ENCODE peak calls at places on chromosomes 6 and 20, in nine cellular contexts. J is H9; Z is iPS DF 6.9; R is caudate nucleus; U is HCT116; K is lung; X is CD8-positive, alpha-beta memory T cell; O is heart left ventricle; A is tibial nerve. G is an unnamed sample.

GRCh38 chr20:63877755-63878470 is 12.8 kb downstream of the TPD52L2 start:
- DNase-seq in K (no peak), O (no peak), Z (no peak), U (no peak), X (no peak), J (no peak), A (no peak), R (no peak), G (no peak)

GRCh38 chr6:167567142-167568033 is 242.5 kb downstream of the TTLL2 start:
- DNase-seq in O (no peak), U (no peak), Z (no peak), R (no peak), J (no peak), K (peak; percentile 27), A (peak; percentile 62), X (no peak), G (no peak)

GRCh38 chr6:165637591-165637990 is 25.4 kb downstream of the PDE10A start:
- DNase-seq in Z (no peak), K (no peak), O (no peak), J (no peak), A (no peak), R (no peak), X (no peak), U (no peak), G (no peak)

GRCh38 chr20:16538779-16539178 is 34.5 kb downstream of the KIF16B start:
- DNase-seq in U (no peak), X (no peak), Z (no peak), O (no peak), J (no peak), R (no peak), A (no peak), K (no peak), G (no peak)

GRCh38 chr20:52193886-52194545 is 2.4 kb upstream of the ZFP64 start:
- DNase-seq in R (no peak), A (no peak), J (no peak), K (no peak), Z (no peak), X (no peak), O (no peak), U (no peak), G (no peak)

GRCh38 chr6:163415620-163416379 is 1.3 kb downstream of the QKI start:
- DNase-seq in J (no peak), O (peak; percentile 64), A (peak; percentile 53), Z (no peak), X (peak; percentile 14), K (peak; percentile 51), U (no peak), R (no peak), G (no peak)

GRCh38 chr20:51387125-51387865 is 155.2 kb downstream of the NFATC2 start:
- DNase-seq in X (no peak), A (no peak), J (peak; percentile 70), R (no peak), K (no peak), Z (peak; percentile 78), O (no peak), U (no peak), G (no peak)

GRCh38 chr6:112595841-112596240 is 248.7 kb downstream of the RFPL4B start:
- DNase-seq in A (no peak), J (no peak), O (no peak), K (no peak), R (no peak), X (no peak), U (no peak), Z (no peak), G (no peak)

GRCh38 chr6:116096979-116097816 is 3.5 kb upstream of the NT5DC1 start:
- DNase-seq in J (no peak), Z (no peak), O (no peak), U (no peak), K (no peak), R (no peak), A (no peak), X (no peak), G (no peak)

GRCh38 chr6:116101298-116101718 is 655 bp downstream of the NT5DC1 start:
- DNase-seq in X (no peak), Z (no peak), A (peak; percentile 61), R (no peak), K (peak; percentile 84), J (no peak), U (no peak), O (no peak), G (peak; percentile 88)

GRCh38 chr6:116101790-116102189 is 1.1 kb downstream of the NT5DC1 start:
- DNase-seq in U (no peak), J (no peak), X (no peak), Z (no peak), A (no peak), O (no peak), K (no peak), R (no peak), G (no peak)

GRCh38 chr6:116100419-116101297 is at the start of gene NT5DC1:
- DNase-seq in U (peak; percentile 62), A (peak; percentile 51), R (peak; percentile 84), X (peak; percentile 75), J (peak; percentile 91), Z (peak; percentile 70), O (peak; percentile 89), K (peak; percentile 80), G (peak; percentile 87)

DNA sequence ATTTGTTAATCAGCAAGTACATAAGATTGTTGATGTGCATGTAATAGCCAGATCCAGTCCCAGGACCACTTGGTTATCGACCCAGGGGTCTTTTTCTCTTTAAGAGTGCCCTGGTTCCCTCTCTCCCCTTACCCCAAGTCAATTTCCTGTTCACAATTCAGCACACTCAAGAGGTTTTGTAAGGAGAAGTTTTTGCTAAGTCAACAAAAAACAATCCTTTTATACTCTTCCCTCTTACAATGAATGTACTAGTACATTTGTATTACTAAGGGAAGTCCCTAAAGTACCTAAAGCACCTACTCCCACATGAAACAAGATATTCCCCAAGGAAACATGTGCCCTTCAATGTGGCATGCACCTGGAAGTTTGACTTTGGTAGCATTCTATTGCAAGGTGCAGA is 1.6 kb upstream of the NT5DC1 start:
- DNase-seq in O (no peak), Z (no peak), K (no peak), R (no peak), X (no peak), J (no peak), U (no peak), A (no peak), G (no peak)
- H3K27ac ChIP-seq in O (peak overlapping the region; percentile 63), Z (no peak overlapping the region), K (no peak overlapping the region), R (no peak overlapping the region), X (no peak overlapping the region), J (no peak overlapping the region), U (no peak overlapping the region), A (no peak overlapping the region), G (no peak overlapping the region)

GRCh38 chr6:116462516-116462915 is 1.3 kb downstream of the CALHM6 start:
- DNase-seq in O (no peak), U (no peak), Z (no peak), R (no peak), K (no peak), X (no peak), A (no peak), J (no peak), G (no peak)
- H3K27ac ChIP-seq in O (no peak overlapping the region), U (no peak overlapping the region), Z (no peak overlapping the region), R (no peak overlapping the region), K (no peak overlapping the region), X (no peak overlapping the region), A (peak overlapping the region; percentile 64), J (no peak overlapping the region), G (no peak overlapping the region)

GRCh38 chr6:150149146-150149545 is 6.3 kb downstream of the PPP1R14C start:
- DNase-seq in U (no peak), X (no peak), O (no peak), J (no peak), R (no peak), K (no peak), Z (no peak), A (no peak), G (no peak)

GRCh38 chr6:150145830-150146229 is 3.0 kb downstream of the PPP1R14C start:
- DNase-seq in J (no peak), O (no peak), Z (no peak), R (no peak), A (no peak), X (no peak), K (no peak), U (no peak), G (no peak)

GRCh38 chr6:150145427-150145826 is 2.6 kb downstream of the PPP1R14C start:
- DNase-seq in K (no peak), O (no peak), Z (no peak), J (no peak), U (no peak), X (no peak), R (no peak), A (no peak), G (no peak)

GRCh38 chr6:150144294-150144868 is 1.5 kb downstream of the PPP1R14C start:
- DNase-seq in J (no peak), R (no peak), U (no peak), A (no peak), K (no peak), O (no peak), Z (no peak), X (no peak), G (no peak)

GRCh38 chr6:150146436-150146835 is 3.6 kb downstream of the PPP1R14C start:
- DNase-seq in U (no peak), A (no peak), O (no peak), Z (no peak), J (no peak), K (no peak), R (no peak), X (no peak), G (no peak)
- H3K27ac ChIP-seq in U (no peak overlapping the region), A (no peak overlapping the region), O (peak overlapping the region; percentile 77), Z (no peak overlapping the region), J (no peak overlapping the region), K (peak overlapping the region; percentile 23), R (no peak overlapping the region), X (no peak overlapping the region), G (no peak overlapping the region)

GRCh38 chr6:37502703-37503485 is 3.2 kb upstream of the CCDC167 start:
- DNase-seq in O (no peak), U (no peak), Z (no peak), X (peak; percentile 69), J (no peak), K (no peak), A (no peak), R (no peak), G (no peak)

GRCh38 chr6:37503486-37503980 is 3.8 kb upstream of the CCDC167 start:
- DNase-seq in O (no peak), K (no peak), X (no peak), Z (no peak), U (no peak), R (no peak), A (no peak), J (no peak), G (no peak)

GRCh38 chr6:37507082-37507481 is 7.4 kb upstream of the CCDC167 start:
- DNase-seq in X (no peak), U (no peak), O (no peak), R (no peak), A (no peak), J (no peak), Z (no peak), K (no peak), G (no peak)

GRCh38 chr6:37507690-37508421 is 8.2 kb upstream of the CCDC167 start:
- DNase-seq in O (no peak), J (no peak), U (no peak), X (no peak), Z (no peak), K (no peak), R (no peak), A (no peak), G (no peak)

DNA sequence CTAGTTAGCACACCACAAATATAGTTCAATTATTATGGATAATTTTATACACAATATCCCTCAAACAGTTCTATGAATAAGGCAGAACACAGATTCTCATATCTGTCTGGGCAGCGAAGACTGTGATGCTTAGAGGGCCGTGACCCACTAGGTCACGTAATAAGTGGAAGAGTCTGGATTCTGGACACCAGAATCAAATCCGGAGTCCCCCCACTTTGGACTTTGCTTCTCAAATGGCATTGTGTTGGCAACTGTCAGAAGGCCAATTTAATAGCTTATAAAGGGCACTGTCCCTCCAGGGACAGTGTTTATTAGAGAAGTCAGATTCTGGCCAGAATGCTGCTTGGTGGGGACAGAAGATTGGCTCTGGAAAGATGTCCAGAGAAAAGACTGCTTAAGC is 6.8 kb upstream of the CCDC167 start:
- DNase-seq in K (no peak), O (no peak), U (no peak), R (no peak), J (no peak), Z (no peak), A (no peak), X (no peak), G (no peak)
- H3K27ac ChIP-seq in K (no peak overlapping the region), O (no peak overlapping the region), U (no peak overlapping the region), R (no peak overlapping the region), J (no peak overlapping the region), Z (no peak overlapping the region), A (no peak overlapping the region), X (no peak overlapping the region), G (no peak overlapping the region)